ENCODE peak calls at places on chromosomes 13 and 19, in ten cellular contexts. One of them, this sample, is unnamed.

GRCh38 chr19:43639507-43640423 is at the start of gene CADM4:
- DNase-seq in fibroblast of lung: no peak
- DNase-seq in CD8-positive, alpha-beta T cell: peak
- DNase-seq in cardiac muscle cell: no peak
- DNase-seq in HFF-Myc: no peak
- DNase-seq in AG04449: no peak
- DNase-seq in adrenal gland: peak
- DNase-seq in thoracic aorta: no peak
- DNase-seq in AG04450: no peak
- DNase-seq in tibial nerve: no peak
- DNase-seq in this sample: no peak

GRCh38 chr19:28333909-28334308 is 879.0 kb downstream of the UQCRFS1 start:
- DNase-seq in fibroblast of lung: no peak
- DNase-seq in CD8-positive, alpha-beta T cell: no peak
- DNase-seq in cardiac muscle cell: no peak
- DNase-seq in HFF-Myc: no peak
- DNase-seq in AG04449: no peak
- DNase-seq in adrenal gland: no peak
- DNase-seq in thoracic aorta: no peak
- DNase-seq in AG04450: no peak
- DNase-seq in tibial nerve: no peak
- DNase-seq in this sample: no peak

GRCh38 chr19:10450853-10451609 is 30.7 kb downstream of the PDE4A start:
- DNase-seq in fibroblast of lung: no peak
- DNase-seq in CD8-positive, alpha-beta T cell: no peak
- DNase-seq in cardiac muscle cell: no peak
- DNase-seq in HFF-Myc: no peak
- DNase-seq in AG04449: no peak
- DNase-seq in adrenal gland: no peak
- DNase-seq in thoracic aorta: no peak
- DNase-seq in AG04450: no peak
- DNase-seq in tibial nerve: no peak
- DNase-seq in this sample: no peak

GRCh38 chr19:39265321-39265916 is 2.8 kb upstream of the IFNL2 start:
- DNase-seq in fibroblast of lung: no peak
- DNase-seq in CD8-positive, alpha-beta T cell: no peak
- DNase-seq in cardiac muscle cell: no peak
- DNase-seq in HFF-Myc: no peak
- DNase-seq in AG04449: no peak
- DNase-seq in adrenal gland: no peak
- DNase-seq in thoracic aorta: no peak
- DNase-seq in AG04450: no peak
- DNase-seq in tibial nerve: no peak
- DNase-seq in this sample: no peak

GRCh38 chr13:65292488-65292901 is 1937.6 kb downstream of the PCDH9 start:
- DNase-seq in fibroblast of lung: peak
- DNase-seq in CD8-positive, alpha-beta T cell: no peak
- DNase-seq in cardiac muscle cell: peak
- DNase-seq in HFF-Myc: peak
- DNase-seq in AG04449: peak
- DNase-seq in adrenal gland: no peak
- DNase-seq in thoracic aorta: no peak
- DNase-seq in AG04450: peak
- DNase-seq in tibial nerve: no peak
- DNase-seq in this sample: peak

GRCh38 chr13:110387451-110388140 is 80.5 kb downstream of the COL4A2 start:
- DNase-seq in fibroblast of lung: peak
- DNase-seq in CD8-positive, alpha-beta T cell: no peak
- DNase-seq in cardiac muscle cell: peak
- DNase-seq in HFF-Myc: no peak
- DNase-seq in AG04449: no peak
- DNase-seq in adrenal gland: no peak
- DNase-seq in thoracic aorta: peak
- DNase-seq in AG04450: no peak
- DNase-seq in tibial nerve: no peak
- DNase-seq in this sample: peak

GRCh38 chr13:57557979-57558529 is 73.5 kb upstream of the PCDH17 start:
- DNase-seq in fibroblast of lung: peak
- DNase-seq in CD8-positive, alpha-beta T cell: no peak
- DNase-seq in cardiac muscle cell: peak
- DNase-seq in HFF-Myc: no peak
- DNase-seq in AG04449: no peak
- DNase-seq in adrenal gland: no peak
- DNase-seq in thoracic aorta: no peak
- DNase-seq in AG04450: no peak
- DNase-seq in tibial nerve: no peak
- DNase-seq in this sample: no peak

GRCh38 chr13:67943116-67943515 is 713.0 kb upstream of the PCDH9 start:
- DNase-seq in fibroblast of lung: peak
- DNase-seq in CD8-positive, alpha-beta T cell: no peak
- DNase-seq in cardiac muscle cell: no peak
- DNase-seq in HFF-Myc: no peak
- DNase-seq in AG04449: no peak
- DNase-seq in adrenal gland: no peak
- DNase-seq in thoracic aorta: no peak
- DNase-seq in AG04450: no peak
- DNase-seq in tibial nerve: no peak
- DNase-seq in this sample: peak

GRCh38 chr13:36275190-36276002 is 22.2 kb downstream of the CCDC169 start:
- DNase-seq in fibroblast of lung: peak
- DNase-seq in CD8-positive, alpha-beta T cell: no peak
- DNase-seq in cardiac muscle cell: peak
- DNase-seq in HFF-Myc: no peak
- DNase-seq in AG04449: no peak
- DNase-seq in adrenal gland: peak
- DNase-seq in thoracic aorta: no peak
- DNase-seq in AG04450: peak
- DNase-seq in tibial nerve: peak
- DNase-seq in this sample: peak

GRCh38 chr19:31943778-31944177 is 401.6 kb upstream of the ZNF507 start:
- DNase-seq in fibroblast of lung: no peak
- DNase-seq in CD8-positive, alpha-beta T cell: no peak
- DNase-seq in cardiac muscle cell: no peak
- DNase-seq in HFF-Myc: no peak
- DNase-seq in AG04449: no peak
- DNase-seq in adrenal gland: no peak
- DNase-seq in thoracic aorta: no peak
- DNase-seq in AG04450: no peak
- DNase-seq in tibial nerve: no peak
- DNase-seq in this sample: no peak

GRCh38 chr19:38019427-38019724 is 112.4 kb downstream of the SIPA1L3 start:
- DNase-seq in fibroblast of lung: no peak
- DNase-seq in CD8-positive, alpha-beta T cell: no peak
- DNase-seq in cardiac muscle cell: no peak
- DNase-seq in HFF-Myc: no peak
- DNase-seq in AG04449: no peak
- DNase-seq in adrenal gland: no peak
- DNase-seq in thoracic aorta: no peak
- DNase-seq in AG04450: no peak
- DNase-seq in tibial nerve: no peak
- DNase-seq in this sample: no peak

GRCh38 chr13:51727634-51728274 is 76.2 kb downstream of the DHRS12 start:
- DNase-seq in fibroblast of lung: no peak
- DNase-seq in CD8-positive, alpha-beta T cell: no peak
- DNase-seq in cardiac muscle cell: peak
- DNase-seq in HFF-Myc: no peak
- DNase-seq in AG04449: no peak
- DNase-seq in adrenal gland: no peak
- DNase-seq in thoracic aorta: no peak
- DNase-seq in AG04450: no peak
- DNase-seq in tibial nerve: no peak
- DNase-seq in this sample: no peak

GRCh38 chr19:40610396-40611064 is 9.4 kb downstream of the LTBP4 start:
- DNase-seq in fibroblast of lung: no peak
- DNase-seq in CD8-positive, alpha-beta T cell: peak
- DNase-seq in cardiac muscle cell: no peak
- DNase-seq in HFF-Myc: no peak
- DNase-seq in AG04449: no peak
- DNase-seq in adrenal gland: peak
- DNase-seq in thoracic aorta: no peak
- DNase-seq in AG04450: no peak
- DNase-seq in tibial nerve: no peak
- DNase-seq in this sample: no peak

GRCh38 chr13:114107686-114108081 is 24.7 kb downstream of the RASA3 start:
- DNase-seq in fibroblast of lung: peak
- DNase-seq in CD8-positive, alpha-beta T cell: no peak
- DNase-seq in cardiac muscle cell: peak
- DNase-seq in HFF-Myc: no peak
- DNase-seq in AG04449: no peak
- DNase-seq in adrenal gland: no peak
- DNase-seq in thoracic aorta: no peak
- DNase-seq in AG04450: peak
- DNase-seq in tibial nerve: no peak
- DNase-seq in this sample: peak

GRCh38 chr13:109744512-109745051 is 41.8 kb downstream of the IRS2 start:
- DNase-seq in fibroblast of lung: peak
- DNase-seq in CD8-positive, alpha-beta T cell: no peak
- DNase-seq in cardiac muscle cell: peak
- DNase-seq in HFF-Myc: peak
- DNase-seq in AG04449: no peak
- DNase-seq in adrenal gland: peak
- DNase-seq in thoracic aorta: no peak
- DNase-seq in AG04450: peak
- DNase-seq in tibial nerve: peak
- DNase-seq in this sample: peak

GRCh38 chr19:34838753-34839431 is 65.9 kb upstream of the ZNF599 start:
- DNase-seq in fibroblast of lung: peak
- DNase-seq in CD8-positive, alpha-beta T cell: no peak
- DNase-seq in cardiac muscle cell: peak
- DNase-seq in HFF-Myc: no peak
- DNase-seq in AG04449: no peak
- DNase-seq in adrenal gland: no peak
- DNase-seq in thoracic aorta: no peak
- DNase-seq in AG04450: no peak
- DNase-seq in tibial nerve: no peak
- DNase-seq in this sample: no peak

GRCh38 chr19:54551293-54551692 is 22.3 kb upstream of the LILRA2 start:
- DNase-seq in fibroblast of lung: no peak
- DNase-seq in CD8-positive, alpha-beta T cell: peak
- DNase-seq in cardiac muscle cell: no peak
- DNase-seq in HFF-Myc: no peak
- DNase-seq in AG04449: no peak
- DNase-seq in adrenal gland: no peak
- DNase-seq in thoracic aorta: no peak
- DNase-seq in AG04450: no peak
- DNase-seq in tibial nerve: no peak
- DNase-seq in this sample: no peak

GRCh38 chr13:23558675-23559536 is 11.3 kb upstream of the TNFRSF19 start:
- DNase-seq in fibroblast of lung: peak
- DNase-seq in CD8-positive, alpha-beta T cell: no peak
- DNase-seq in cardiac muscle cell: peak
- DNase-seq in HFF-Myc: no peak
- DNase-seq in AG04449: peak
- DNase-seq in adrenal gland: no peak
- DNase-seq in thoracic aorta: no peak
- DNase-seq in AG04450: peak
- DNase-seq in tibial nerve: peak
- DNase-seq in this sample: peak

GRCh38 chr19:34961775-34962174 is 2.3 kb downstream of the ZNF792 start:
- DNase-seq in fibroblast of lung: no peak
- DNase-seq in CD8-positive, alpha-beta T cell: no peak
- DNase-seq in cardiac muscle cell: no peak
- DNase-seq in HFF-Myc: no peak
- DNase-seq in AG04449: no peak
- DNase-seq in adrenal gland: no peak
- DNase-seq in thoracic aorta: no peak
- DNase-seq in AG04450: no peak
- DNase-seq in tibial nerve: no peak
- DNase-seq in this sample: no peak

DNA sequence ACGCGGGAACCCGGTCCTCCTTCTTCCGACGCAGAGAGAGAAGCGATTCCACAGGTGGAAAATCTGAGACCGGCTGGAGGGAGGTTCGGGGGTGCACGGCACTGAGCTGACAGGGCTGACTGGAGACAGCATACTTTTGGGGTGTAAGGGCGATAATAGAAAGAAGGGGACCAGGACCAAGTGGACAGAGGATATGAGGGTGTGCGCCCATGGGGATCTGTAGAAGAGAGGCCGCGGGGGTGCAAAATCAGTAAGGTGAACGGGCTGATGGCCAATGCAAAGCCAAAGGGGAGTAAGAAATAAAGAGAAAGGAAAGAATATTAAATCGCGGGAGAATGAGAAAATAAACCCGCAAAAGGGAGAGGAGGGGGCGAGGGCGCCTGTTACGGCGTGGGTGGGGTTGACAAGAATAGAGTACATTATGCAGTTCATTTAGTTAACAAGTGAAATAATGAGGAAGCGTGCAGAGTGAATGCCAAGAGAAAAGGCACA is 336 bp upstream of the GSX1 start:
- DNase-seq in fibroblast of lung: no peak
- DNase-seq in CD8-positive, alpha-beta T cell: no peak
- DNase-seq in cardiac muscle cell: no peak
- DNase-seq in HFF-Myc: no peak
- DNase-seq in AG04449: no peak
- DNase-seq in adrenal gland: no peak
- DNase-seq in thoracic aorta: no peak
- DNase-seq in AG04450: no peak
- DNase-seq in tibial nerve: no peak
- DNase-seq in this sample: no peak
- H3K4me3 ChIP-seq in fibroblast of lung: no peak
- H3K4me3 ChIP-seq in CD8-positive, alpha-beta T cell: peak
- H3K4me3 ChIP-seq in cardiac muscle cell: no peak
- H3K4me3 ChIP-seq in HFF-Myc: no peak
- H3K4me3 ChIP-seq in AG04449: no peak
- H3K4me3 ChIP-seq in adrenal gland: no peak
- H3K4me3 ChIP-seq in thoracic aorta: peak
- H3K4me3 ChIP-seq in AG04450: no peak
- H3K4me3 ChIP-seq in tibial nerve: no peak
- H3K4me3 ChIP-seq in this sample: no peak

GRCh38 chr19:46411088-46412033 is 2.0 kb downstream of the CCDC8 start:
- DNase-seq in fibroblast of lung: no peak
- DNase-seq in CD8-positive, alpha-beta T cell: no peak
- DNase-seq in cardiac muscle cell: no peak
- DNase-seq in HFF-Myc: no peak
- DNase-seq in AG04449: no peak
- DNase-seq in adrenal gland: no peak
- DNase-seq in thoracic aorta: no peak
- DNase-seq in AG04450: no peak
- DNase-seq in tibial nerve: no peak
- DNase-seq in this sample: no peak
- H3K4me3 ChIP-seq in fibroblast of lung: peak
- H3K4me3 ChIP-seq in CD8-positive, alpha-beta T cell: no peak
- H3K4me3 ChIP-seq in cardiac muscle cell: peak
- H3K4me3 ChIP-seq in HFF-Myc: peak
- H3K4me3 ChIP-seq in AG04449: peak
- H3K4me3 ChIP-seq in adrenal gland: no peak
- H3K4me3 ChIP-seq in thoracic aorta: peak
- H3K4me3 ChIP-seq in AG04450: peak
- H3K4me3 ChIP-seq in tibial nerve: no peak
- H3K4me3 ChIP-seq in this sample: peak

GRCh38 chr19:48568345-48568886 is 16.4 kb downstream of the SULT2B1 start:
- DNase-seq in fibroblast of lung: peak
- DNase-seq in CD8-positive, alpha-beta T cell: no peak
- DNase-seq in cardiac muscle cell: peak
- DNase-seq in HFF-Myc: peak
- DNase-seq in AG04449: no peak
- DNase-seq in adrenal gland: peak
- DNase-seq in thoracic aorta: peak
- DNase-seq in AG04450: peak
- DNase-seq in tibial nerve: peak
- DNase-seq in this sample: peak
- H3K4me3 ChIP-seq in fibroblast of lung: no peak
- H3K4me3 ChIP-seq in CD8-positive, alpha-beta T cell: no peak
- H3K4me3 ChIP-seq in cardiac muscle cell: no peak
- H3K4me3 ChIP-seq in HFF-Myc: peak
- H3K4me3 ChIP-seq in AG04449: peak
- H3K4me3 ChIP-seq in adrenal gland: no peak
- H3K4me3 ChIP-seq in thoracic aorta: peak
- H3K4me3 ChIP-seq in AG04450: peak
- H3K4me3 ChIP-seq in tibial nerve: no peak
- H3K4me3 ChIP-seq in this sample: peak

GRCh38 chr19:46015961-46016425 is 6.9 kb downstream of the PGLYRP1 start:
- DNase-seq in fibroblast of lung: no peak
- DNase-seq in CD8-positive, alpha-beta T cell: peak
- DNase-seq in cardiac muscle cell: no peak
- DNase-seq in HFF-Myc: no peak
- DNase-seq in AG04449: no peak
- DNase-seq in adrenal gland: no peak
- DNase-seq in thoracic aorta: no peak
- DNase-seq in AG04450: no peak
- DNase-seq in tibial nerve: no peak
- DNase-seq in this sample: no peak
- H3K4me3 ChIP-seq in fibroblast of lung: peak
- H3K4me3 ChIP-seq in CD8-positive, alpha-beta T cell: peak
- H3K4me3 ChIP-seq in cardiac muscle cell: peak
- H3K4me3 ChIP-seq in HFF-Myc: peak
- H3K4me3 ChIP-seq in AG04449: peak
- H3K4me3 ChIP-seq in adrenal gland: peak
- H3K4me3 ChIP-seq in thoracic aorta: peak
- H3K4me3 ChIP-seq in AG04450: peak
- H3K4me3 ChIP-seq in tibial nerve: peak
- H3K4me3 ChIP-seq in this sample: peak